ENCODE peak calls at places on chromosomes 4 and X, in nine cellular contexts. V, S, Q, I, T, P, C, B and K are unnamed samples.

GRCh38 chr4:24604558-24605214 is 20.3 kb upstream of the DHX15 start:
- DNase-seq in V (no peak), S (no peak), Q (peak), I (no peak), T (no peak), P (no peak), C (no peak), B (no peak), K (peak)

GRCh38 chr4:176236909-176237308 is 32.1 kb downstream of the ASB5 start:
- DNase-seq in V (peak), S (no peak), Q (peak), I (no peak), T (peak), P (peak), C (no peak), B (peak), K (peak)

GRCh38 chr4:67581208-67581857 is 22.8 kb downstream of the STAP1 start:
- DNase-seq in V (no peak), S (no peak), Q (no peak), I (no peak), T (no peak), P (no peak), C (no peak), B (no peak), K (no peak)

GRCh38 chr4:143287571-143287923 is 49.1 kb upstream of the GAB1 start:
- DNase-seq in V (no peak), S (no peak), Q (no peak), I (no peak), T (no peak), P (no peak), C (no peak), B (no peak), K (no peak)

GRCh38 chr4:9792381-9792780 is 10.9 kb downstream of the DRD5 start:
- DNase-seq in V (no peak), S (no peak), Q (no peak), I (no peak), T (no peak), P (no peak), C (no peak), B (no peak), K (peak)

GRCh38 chrX:65598559-65599147 is 64.1 kb upstream of the LAS1L start:
- DNase-seq in V (no peak), S (no peak), Q (no peak), I (no peak), T (no peak), P (no peak), C (no peak), B (no peak), K (no peak)

GRCh38 chr4:27692098-27692679 is 831.5 kb downstream of the STIM2 start:
- DNase-seq in V (peak), S (peak), Q (peak), I (no peak), T (peak), P (peak), C (peak), B (peak), K (peak)

GRCh38 chr4:128483816-128484215 is 196.2 kb upstream of the PGRMC2 start:
- DNase-seq in V (peak), S (peak), Q (no peak), I (peak), T (no peak), P (peak), C (no peak), B (peak), K (no peak)

GRCh38 chr4:78079701-78080430 is 22.7 kb downstream of the FRAS1 start:
- DNase-seq in V (no peak), S (no peak), Q (peak), I (no peak), T (no peak), P (no peak), C (no peak), B (no peak), K (no peak)

GRCh38 chrX:617401-617800 is 13.2 kb upstream of the SHOX start:
- DNase-seq in V (no peak), S (no peak), Q (no peak), I (no peak), T (no peak), P (no peak), C (no peak), B (no peak), K (no peak)

GRCh38 chr4:152512483-152512882 is 23.4 kb downstream of the FBXW7 start:
- DNase-seq in V (no peak), S (no peak), Q (no peak), I (no peak), T (no peak), P (no peak), C (no peak), B (no peak), K (no peak)

GRCh38 chrX:150507251-150507856 is 61.1 kb upstream of the MTM1 start:
- DNase-seq in V (no peak), S (no peak), Q (no peak), I (no peak), T (no peak), P (peak), C (peak), B (no peak), K (no peak)

GRCh38 chrX:134633832-134634231 is 24.4 kb downstream of the PLAC1 start:
- DNase-seq in V (no peak), S (no peak), Q (no peak), I (no peak), T (no peak), P (no peak), C (no peak), B (no peak), K (no peak)

GRCh38 chr4:15400911-15401671 is 26.7 kb upstream of the C1QTNF7 start:
- DNase-seq in V (peak), S (no peak), Q (peak), I (peak), T (peak), P (peak), C (no peak), B (peak), K (peak)

GRCh38 chr4:25915359-25915716 is 1.3 kb downstream of the SMIM20 start:
- DNase-seq in V (no peak), S (no peak), Q (peak), I (peak), T (no peak), P (no peak), C (no peak), B (no peak), K (no peak)

GRCh38 chr4:177448850-177449249 is 6.6 kb upstream of the AGA start:
- DNase-seq in V (peak), S (no peak), Q (peak), I (peak), T (peak), P (peak), C (no peak), B (peak), K (peak)

GRCh38 chr4:113869743-113870375 is 108.3 kb upstream of the CAMK2D start:
- DNase-seq in V (peak), S (no peak), Q (peak), I (peak), T (peak), P (peak), C (no peak), B (peak), K (peak)

GRCh38 chr4:27194599-27194998 is 334.0 kb downstream of the STIM2 start:
- DNase-seq in V (no peak), S (no peak), Q (no peak), I (no peak), T (no peak), P (no peak), C (no peak), B (no peak), K (no peak)

GRCh38 chrX:106672527-106672926 is 54.0 kb upstream of the RNF128 start:
- DNase-seq in V (no peak), S (no peak), Q (no peak), I (no peak), T (no peak), P (no peak), C (no peak), B (no peak), K (peak)

GRCh38 chr4:139875456-139875855 is 209.8 kb downstream of the MGST2 start:
- DNase-seq in V (no peak), S (no peak), Q (no peak), I (no peak), T (no peak), P (no peak), C (peak), B (no peak), K (no peak)

GRCh38 chr4:15894923-15895411 is 43.6 kb downstream of the FGFBP1 start:
- DNase-seq in V (peak), S (no peak), Q (no peak), I (no peak), T (peak), P (peak), C (no peak), B (peak), K (peak)

GRCh38 chr4:1400861-1401408 is 5.3 kb downstream of the NKX1-1 start:
- DNase-seq in V (no peak), S (no peak), Q (no peak), I (peak), T (no peak), P (no peak), C (no peak), B (no peak), K (no peak)

GRCh38 chr4:20251796-20252655 is at the start of gene SLIT2:
- DNase-seq in V (peak), S (no peak), Q (peak), I (peak), T (peak), P (peak), C (peak), B (peak), K (peak)

GRCh38 chrX:25527596-25527995 is 511.8 kb upstream of the ARX start:
- DNase-seq in V (no peak), S (no peak), Q (no peak), I (no peak), T (no peak), P (no peak), C (no peak), B (no peak), K (no peak)

DNA sequence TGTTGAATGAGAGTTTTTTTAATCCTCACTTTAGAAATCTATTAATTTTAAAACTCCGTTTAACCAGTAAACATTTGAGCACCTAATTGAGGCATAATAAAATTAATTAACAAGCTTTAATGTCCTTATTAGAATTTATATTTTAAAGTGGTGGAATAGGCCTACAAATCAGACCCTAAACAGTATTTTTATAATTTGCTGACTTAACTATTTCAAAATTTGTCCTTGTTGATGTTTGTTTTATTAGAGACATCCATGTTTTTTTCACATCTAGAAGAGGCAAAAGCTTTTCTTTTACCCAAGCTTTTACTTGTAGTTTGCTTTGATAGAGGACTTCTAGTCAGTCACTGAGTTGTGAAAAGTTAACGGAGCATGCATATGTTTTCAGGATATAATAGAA is 3.8 kb downstream of the SAP30 start:
- DNase-seq in V (no peak), S (no peak), Q (no peak), I (no peak), T (no peak), P (no peak), C (no peak), B (no peak), K (no peak)
- H2AFZ ChIP-seq in V (no peak), S (no peak), Q (no peak), I (no peak), T (no peak), P (no peak), C (no peak), B (no peak), K (no peak)

GRCh38 chrX:22134681-22135080 is 102.6 kb downstream of the PHEX start:
- DNase-seq in V (peak), S (no peak), Q (peak), I (peak), T (peak), P (peak), C (no peak), B (peak), K (peak)

GRCh38 chrX:22135171-22135711 is 103.1 kb downstream of the PHEX start:
- DNase-seq in V (peak), S (no peak), Q (peak), I (peak), T (peak), P (peak), C (no peak), B (peak), K (peak)

GRCh38 chrX:22141061-22141460 is 108.9 kb downstream of the PHEX start:
- DNase-seq in V (no peak), S (no peak), Q (no peak), I (no peak), T (no peak), P (peak), C (no peak), B (no peak), K (peak)

GRCh38 chrX:22135994-22136684 is 104.0 kb downstream of the PHEX start:
- DNase-seq in V (peak), S (peak), Q (peak), I (peak), T (peak), P (peak), C (no peak), B (peak), K (peak)

DNA sequence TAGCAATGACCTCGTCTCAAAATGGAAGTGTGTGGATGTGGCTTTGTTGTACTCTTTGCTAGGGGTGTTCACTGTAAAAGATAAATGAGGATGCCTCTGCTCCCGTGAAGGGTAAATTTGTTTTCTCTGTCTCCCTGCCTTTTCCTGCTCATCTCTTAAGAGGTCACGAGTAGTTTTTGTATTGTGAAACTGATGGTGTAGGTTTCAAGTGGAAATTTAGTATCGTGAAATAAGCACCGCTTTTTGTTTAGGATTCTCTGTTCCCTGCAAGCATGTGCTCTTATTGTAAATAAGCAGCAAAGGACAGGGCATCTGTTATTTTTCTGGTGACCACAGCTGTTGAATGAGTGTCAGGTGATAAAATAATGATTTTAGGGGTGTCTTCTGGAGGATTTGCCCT is 104.6 kb downstream of the PHEX start:
- DNase-seq in V (peak), S (no peak), Q (peak), I (no peak), T (peak), P (no peak), C (no peak), B (no peak), K (no peak)
- H2AFZ ChIP-seq in V (peak), S (no peak), Q (peak), I (peak), T (no peak), P (peak), C (no peak), B (peak), K (peak)

GRCh38 chrX:97060019-97060418 is 176.3 kb downstream of the RPA4 start:
- DNase-seq in V (no peak), S (no peak), Q (no peak), I (no peak), T (no peak), P (no peak), C (peak), B (no peak), K (no peak)
- H2AFZ ChIP-seq in V (no peak), S (no peak), Q (no peak), I (no peak), T (no peak), P (no peak), C (no peak), B (no peak), K (no peak)

GRCh38 chr4:169348541-169348940 is 77.8 kb upstream of the SH3RF1 start:
- DNase-seq in V (no peak), S (no peak), Q (no peak), I (no peak), T (no peak), P (no peak), C (no peak), B (no peak), K (no peak)
- H2AFZ ChIP-seq in V (peak), S (no peak), Q (no peak), I (no peak), T (no peak), P (no peak), C (no peak), B (no peak), K (no peak)

DNA sequence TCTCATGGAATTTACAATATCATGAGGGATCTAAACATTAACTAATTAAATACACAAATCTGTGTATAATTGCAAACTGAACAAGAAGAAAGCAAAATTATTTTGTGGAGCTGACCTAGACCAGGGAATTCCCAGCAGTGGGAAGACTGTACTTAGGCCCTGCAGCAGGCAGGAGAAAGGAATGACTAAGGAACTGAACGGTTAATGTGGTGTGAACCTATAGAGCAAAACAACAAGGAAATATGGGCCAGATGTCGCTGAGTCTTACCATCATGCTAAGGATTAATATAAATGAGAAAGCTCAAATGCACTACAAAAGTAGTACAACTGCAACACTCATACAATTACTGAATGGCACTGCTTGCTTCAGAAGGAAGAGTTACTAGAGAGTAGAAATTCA is 120.3 kb upstream of the ATXN3L start:
- DNase-seq in V (peak), S (no peak), Q (peak), I (no peak), T (no peak), P (no peak), C (no peak), B (no peak), K (no peak)
- H2AFZ ChIP-seq in V (no peak), S (no peak), Q (no peak), I (peak), T (no peak), P (no peak), C (no peak), B (no peak), K (no peak)